ENCODE peak calls at places on chromosomes 2 and 18, in nine cellular contexts. D is sigmoid colon, M is colonic mucosa, X is pancreas, G is neural progenitor cell, B is lower lobe of right lung, O is transverse colon, Q is astrocyte of the spinal cord, F is tibial nerve. S is an unnamed sample.

GRCh38 chr2:74102516-74102915 is 45.2 kb downstream of the BOLA3 start:
- DNase-seq in O (no peak), F (no peak), Q (no peak), B (no peak), M (no peak), X (no peak), D (no peak), G (no peak), S (no peak)

GRCh38 chr18:55405655-55406373 is 182.2 kb downstream of the TCF4 start:
- DNase-seq in F (peak; percentile 86), X (peak; percentile 40), Q (peak; percentile 95), D (peak; percentile 92), O (peak; percentile 42), M (peak; percentile 47), B (peak; percentile 51), G (peak; percentile 12), S (peak; percentile 95)

GRCh38 chr2:191247381-191248057 is 2.3 kb downstream of the MYO1B start:
- DNase-seq in X (peak; percentile 47), D (no peak), B (no peak), G (no peak), Q (peak; percentile 89), F (no peak), M (peak; percentile 76), O (no peak), S (peak; percentile 96)

GRCh38 chr2:111202266-111203040 is 81.7 kb downstream of the BCL2L11 start:
- DNase-seq in F (no peak), O (no peak), Q (peak; percentile 83), G (no peak), M (no peak), D (no peak), B (no peak), X (no peak), S (peak; percentile 41)

GRCh38 chr2:74441690-74442482 is at the start of gene RTKN:
- DNase-seq in O (peak; percentile 84), G (peak; percentile 84), F (no peak), D (peak; percentile 76), X (peak; percentile 81), Q (no peak), M (peak; percentile 84), B (peak; percentile 79), S (no peak)

GRCh38 chr2:144547512-144547911 is 27.6 kb upstream of the ZEB2 start:
- DNase-seq in O (no peak), F (no peak), B (no peak), Q (no peak), X (no peak), D (no peak), M (no peak), G (no peak), S (no peak)

GRCh38 chr18:31100598-31101147 is 1.5 kb downstream of the DSC2 start:
- DNase-seq in M (peak; percentile 68), D (no peak), O (peak; percentile 56), X (no peak), B (no peak), F (peak; percentile 6), Q (no peak), G (peak; percentile 74), S (no peak)

GRCh38 chr2:46548103-46548486 is 68.7 kb downstream of the TMEM247 start:
- DNase-seq in O (peak; percentile 37), G (no peak), F (no peak), X (peak; percentile 42), M (peak; percentile 31), D (no peak), Q (no peak), B (peak; percentile 76), S (no peak)

GRCh38 chr2:119522561-119523110 is 1.6 kb downstream of the SCTR start:
- DNase-seq in G (no peak), M (no peak), X (no peak), Q (no peak), O (no peak), D (no peak), B (no peak), F (no peak), S (no peak)

GRCh38 chr2:33292063-33292462 is 184.4 kb upstream of the RASGRP3 start:
- DNase-seq in O (no peak), D (no peak), F (no peak), G (no peak), Q (no peak), M (no peak), B (no peak), X (no peak), S (no peak)

GRCh38 chr2:33291278-33292013 is 185.0 kb upstream of the RASGRP3 start:
- DNase-seq in M (peak; percentile 22), X (peak; percentile 20), B (no peak), Q (peak; percentile 90), G (no peak), D (no peak), O (no peak), F (no peak), S (peak; percentile 84)

GRCh38 chr2:33292981-33293586 is 183.4 kb upstream of the RASGRP3 start:
- DNase-seq in Q (no peak), D (no peak), B (no peak), O (no peak), X (no peak), F (no peak), M (no peak), G (no peak), S (peak; percentile 63)

GRCh38 chr2:33287611-33288010 is 188.8 kb upstream of the RASGRP3 start:
- DNase-seq in X (no peak), D (no peak), O (no peak), M (no peak), F (no peak), G (no peak), B (no peak), Q (no peak), S (peak; percentile 22)

DNA sequence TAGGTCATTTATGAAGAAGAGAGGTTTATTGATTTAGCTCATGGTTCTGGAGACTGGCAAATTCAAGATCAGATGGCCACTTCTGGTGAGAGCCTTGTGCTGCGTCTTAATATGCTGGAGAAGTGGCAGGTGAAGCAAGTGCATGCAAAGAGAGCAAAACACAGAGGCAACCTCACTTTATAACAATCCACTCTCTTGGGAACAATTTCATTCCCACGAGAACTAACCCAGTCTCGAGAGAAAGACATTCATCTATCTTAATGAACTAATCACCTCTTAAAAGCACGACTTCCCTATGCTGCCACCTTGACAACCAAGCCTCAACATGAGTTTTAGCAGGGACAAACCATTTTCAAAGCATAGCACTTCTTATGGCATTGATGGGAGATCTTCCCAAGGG is 186.5 kb upstream of the RASGRP3 start:
- DNase-seq in G (no peak), M (no peak), Q (no peak), D (no peak), X (no peak), O (no peak), B (no peak), F (no peak), S (no peak)
- H3K4me3 ChIP-seq in G (no peak overlapping the region), M (no peak overlapping the region), Q (no peak overlapping the region), D (no peak overlapping the region), X (no peak overlapping the region), O (no peak overlapping the region), B (no peak overlapping the region), F (no peak overlapping the region), S (no peak overlapping the region)

GRCh38 chr2:200670313-200670712 is 84.5 kb downstream of the AOX1 start:
- DNase-seq in F (no peak), B (no peak), X (no peak), O (no peak), Q (no peak), D (no peak), G (no peak), M (no peak), S (no peak)
- TF ChIP-seq CTCF in F (no peak), B (no peak), X (no peak), O (no peak), Q (no peak), D (no peak), G (no peak), M (no peak), S (no peak)

GRCh38 chr2:69017080-69017479 is 4.1 kb downstream of the ANTXR1 start:
- DNase-seq in F (no peak), Q (peak; percentile 73), M (no peak), G (no peak), O (no peak), D (peak; percentile 39), X (no peak), B (no peak), S (peak; percentile 68)
- H3K4me3 ChIP-seq in F (no peak overlapping the region), Q (no peak overlapping the region), M (no peak overlapping the region), G (no peak overlapping the region), O (no peak overlapping the region), D (no peak overlapping the region), X (no peak overlapping the region), B (no peak overlapping the region), S (no peak overlapping the region)

GRCh38 chr18:59009846-59010245 is 129.8 kb upstream of the SEC11C start:
- DNase-seq in F (no peak), B (no peak), G (no peak), O (no peak), Q (no peak), X (no peak), D (no peak), M (no peak), S (no peak)

GRCh38 chr18:59008302-59008974 is 131.2 kb upstream of the SEC11C start:
- DNase-seq in O (no peak), X (no peak), B (no peak), D (no peak), M (no peak), Q (peak; percentile 51), G (no peak), F (no peak), S (peak; percentile 72)

GRCh38 chr18:59002974-59003594 is 136.6 kb upstream of the SEC11C start:
- DNase-seq in G (no peak), X (no peak), B (no peak), M (no peak), D (no peak), O (no peak), F (no peak), Q (no peak), S (no peak)

GRCh38 chr18:59005266-59005665 is 134.4 kb upstream of the SEC11C start:
- DNase-seq in Q (peak; percentile 45), X (no peak), F (peak; percentile 61), O (no peak), G (no peak), M (no peak), D (no peak), B (no peak), S (peak; percentile 64)

DNA sequence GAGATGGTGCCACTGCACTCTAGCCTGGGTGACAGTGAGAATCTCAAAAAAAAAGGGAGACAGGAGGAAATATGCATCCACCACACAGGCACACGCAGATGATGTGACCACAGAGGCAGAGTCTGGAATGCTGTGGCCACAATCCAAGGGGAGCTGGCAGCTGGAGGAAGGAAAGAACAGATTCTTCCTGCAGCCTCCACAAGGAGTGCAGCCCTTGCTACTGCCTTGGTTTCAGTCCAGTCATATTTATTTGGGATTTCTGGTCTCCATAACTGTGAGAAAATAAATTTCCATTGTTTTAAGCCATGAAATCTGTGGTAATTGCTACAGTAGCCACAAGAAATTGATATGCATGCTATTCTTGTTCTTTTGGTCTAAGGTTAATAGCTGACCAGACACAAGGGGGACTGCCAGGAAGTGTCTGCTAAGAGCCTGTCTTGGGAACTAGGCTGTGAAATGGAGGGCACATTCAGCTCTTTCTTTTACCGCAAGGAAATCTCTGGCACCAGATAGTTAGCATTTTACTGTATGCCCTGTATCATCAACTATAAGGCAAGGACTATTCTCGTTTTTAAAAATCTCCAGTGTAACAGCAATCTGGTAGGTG is 133.1 kb upstream of the SEC11C start:
- DNase-seq in G (no peak), X (no peak), M (no peak), B (no peak), D (no peak), O (no peak), F (no peak), Q (peak; percentile 51), S (peak; percentile 50)
- TF ChIP-seq CTCF in G (no peak), X (no peak), M (no peak), B (no peak), D (no peak), O (no peak), F (no peak), Q (no peak), S (no peak)